ENCODE peak calls at places on chromosomes 7 and 10, in nine cellular contexts. One of them, this sample, is unnamed.
A peak's percentile ranks its signal among the peaks of the same experiment; 100 is the strongest.

GRCh38 chr10:101618871-101619270 is 30.8 kb downstream of the DPCD start:
- DNase-seq in lower lobe of right lung: no peak
- DNase-seq in MCF 10A: no peak
- DNase-seq in uterus: no peak
- DNase-seq in GM10248: no peak
- DNase-seq in GM06990: no peak
- DNase-seq in endodermal cell: no peak
- DNase-seq in mucosa of descending colon: no peak
- DNase-seq in heart left ventricle: no peak
- DNase-seq in this sample: no peak

GRCh38 chr7:114922151-114922651 is 307 bp downstream of the MDFIC start:
- DNase-seq in GM06990: peak; percentile 81
- DNase-seq in MCF 10A: peak; percentile 24
- DNase-seq in lower lobe of right lung: peak; percentile 59
- DNase-seq in heart left ventricle: peak; percentile 73
- DNase-seq in endodermal cell: peak; percentile 85
- DNase-seq in uterus: peak; percentile 63
- DNase-seq in GM10248: peak; percentile 69
- DNase-seq in mucosa of descending colon: peak; percentile 68
- DNase-seq in this sample: peak; percentile 29

GRCh38 chr7:76409537-76409936 is at the start of gene SSC4D:
- DNase-seq in lower lobe of right lung: no peak
- DNase-seq in GM06990: no peak
- DNase-seq in heart left ventricle: no peak
- DNase-seq in uterus: no peak
- DNase-seq in mucosa of descending colon: no peak
- DNase-seq in MCF 10A: no peak
- DNase-seq in endodermal cell: peak; percentile 95
- DNase-seq in GM10248: no peak
- DNase-seq in this sample: no peak

GRCh38 chr10:18185621-18186020 is 45.4 kb downstream of the CACNB2 start:
- DNase-seq in lower lobe of right lung: no peak
- DNase-seq in GM06990: no peak
- DNase-seq in uterus: no peak
- DNase-seq in MCF 10A: peak; percentile 70
- DNase-seq in heart left ventricle: no peak
- DNase-seq in mucosa of descending colon: no peak
- DNase-seq in GM10248: no peak
- DNase-seq in endodermal cell: no peak
- DNase-seq in this sample: no peak

GRCh38 chr7:135976312-135977019 is 693 bp downstream of the MTPN start:
- DNase-seq in lower lobe of right lung: no peak
- DNase-seq in endodermal cell: no peak
- DNase-seq in uterus: no peak
- DNase-seq in GM06990: peak; percentile 72
- DNase-seq in mucosa of descending colon: peak; percentile 45
- DNase-seq in GM10248: peak; percentile 21
- DNase-seq in MCF 10A: peak; percentile 45
- DNase-seq in heart left ventricle: no peak
- DNase-seq in this sample: no peak

GRCh38 chr7:107071129-107071528 is 26.6 kb downstream of the PRKAR2B start:
- DNase-seq in GM10248: no peak
- DNase-seq in GM06990: no peak
- DNase-seq in mucosa of descending colon: no peak
- DNase-seq in MCF 10A: no peak
- DNase-seq in lower lobe of right lung: no peak
- DNase-seq in uterus: no peak
- DNase-seq in heart left ventricle: no peak
- DNase-seq in endodermal cell: no peak
- DNase-seq in this sample: no peak

GRCh38 chr10:17980796-17981195 is 29.1 kb downstream of the SLC39A12 start:
- DNase-seq in MCF 10A: no peak
- DNase-seq in endodermal cell: no peak
- DNase-seq in mucosa of descending colon: no peak
- DNase-seq in uterus: no peak
- DNase-seq in GM10248: no peak
- DNase-seq in heart left ventricle: no peak
- DNase-seq in GM06990: no peak
- DNase-seq in lower lobe of right lung: no peak
- DNase-seq in this sample: no peak

GRCh38 chr7:44631458-44632115 is 25.2 kb downstream of the OGDH start:
- DNase-seq in GM10248: no peak
- DNase-seq in GM06990: no peak
- DNase-seq in heart left ventricle: no peak
- DNase-seq in lower lobe of right lung: no peak
- DNase-seq in endodermal cell: no peak
- DNase-seq in mucosa of descending colon: no peak
- DNase-seq in uterus: no peak
- DNase-seq in MCF 10A: no peak
- DNase-seq in this sample: no peak

GRCh38 chr7:107023522-107024149 is 20.9 kb upstream of the PRKAR2B start:
- DNase-seq in heart left ventricle: no peak
- DNase-seq in endodermal cell: no peak
- DNase-seq in MCF 10A: no peak
- DNase-seq in lower lobe of right lung: no peak
- DNase-seq in GM10248: no peak
- DNase-seq in mucosa of descending colon: no peak
- DNase-seq in uterus: no peak
- DNase-seq in GM06990: no peak
- DNase-seq in this sample: no peak

GRCh38 chr7:151427705-151428392 is 12.1 kb downstream of the CRYGN start:
- DNase-seq in mucosa of descending colon: no peak
- DNase-seq in heart left ventricle: no peak
- DNase-seq in uterus: peak; percentile 36
- DNase-seq in GM06990: no peak
- DNase-seq in lower lobe of right lung: no peak
- DNase-seq in endodermal cell: no peak
- DNase-seq in GM10248: no peak
- DNase-seq in MCF 10A: no peak
- DNase-seq in this sample: no peak

GRCh38 chr7:30149640-30150272 is 15.0 kb downstream of the MTURN start:
- DNase-seq in heart left ventricle: no peak
- DNase-seq in lower lobe of right lung: no peak
- DNase-seq in GM06990: no peak
- DNase-seq in uterus: no peak
- DNase-seq in mucosa of descending colon: no peak
- DNase-seq in MCF 10A: no peak
- DNase-seq in GM10248: no peak
- DNase-seq in endodermal cell: no peak
- DNase-seq in this sample: no peak

GRCh38 chr7:154990964-154991514 is 11.9 kb downstream of the PAXIP1 start:
- DNase-seq in lower lobe of right lung: no peak
- DNase-seq in uterus: no peak
- DNase-seq in heart left ventricle: no peak
- DNase-seq in mucosa of descending colon: no peak
- DNase-seq in MCF 10A: no peak
- DNase-seq in GM06990: no peak
- DNase-seq in GM10248: no peak
- DNase-seq in endodermal cell: no peak
- DNase-seq in this sample: no peak

GRCh38 chr7:3154881-3155494 is 111.3 kb upstream of the CARD11 start:
- DNase-seq in lower lobe of right lung: no peak
- DNase-seq in uterus: no peak
- DNase-seq in heart left ventricle: no peak
- DNase-seq in mucosa of descending colon: no peak
- DNase-seq in MCF 10A: peak; percentile 57
- DNase-seq in GM06990: no peak
- DNase-seq in GM10248: peak; percentile 68
- DNase-seq in endodermal cell: peak; percentile 78
- DNase-seq in this sample: no peak

GRCh38 chr7:54773472-54774399 is 14.7 kb upstream of the SEC61G start:
- DNase-seq in uterus: peak; percentile 81
- DNase-seq in GM10248: peak; percentile 64
- DNase-seq in lower lobe of right lung: peak; percentile 83
- DNase-seq in GM06990: peak; percentile 34
- DNase-seq in MCF 10A: peak; percentile 90
- DNase-seq in heart left ventricle: peak; percentile 77
- DNase-seq in mucosa of descending colon: peak; percentile 87
- DNase-seq in endodermal cell: peak; percentile 95
- DNase-seq in this sample: peak; percentile 82

GRCh38 chr10:18542832-18543231 is 108.6 kb downstream of the NSUN6 start:
- DNase-seq in endodermal cell: no peak
- DNase-seq in mucosa of descending colon: no peak
- DNase-seq in GM10248: peak; percentile 0
- DNase-seq in GM06990: no peak
- DNase-seq in lower lobe of right lung: no peak
- DNase-seq in uterus: no peak
- DNase-seq in MCF 10A: peak; percentile 4
- DNase-seq in heart left ventricle: no peak
- DNase-seq in this sample: no peak

GRCh38 chr10:133312769-133313145 is 4.0 kb downstream of the ZNF511 start:
- DNase-seq in GM10248: no peak
- DNase-seq in lower lobe of right lung: peak; percentile 26
- DNase-seq in endodermal cell: no peak
- DNase-seq in heart left ventricle: no peak
- DNase-seq in MCF 10A: no peak
- DNase-seq in GM06990: no peak
- DNase-seq in mucosa of descending colon: no peak
- DNase-seq in uterus: no peak
- DNase-seq in this sample: no peak

GRCh38 chr7:97842006-97842405 is 30.2 kb downstream of the ASNS start:
- DNase-seq in lower lobe of right lung: no peak
- DNase-seq in mucosa of descending colon: no peak
- DNase-seq in MCF 10A: no peak
- DNase-seq in endodermal cell: no peak
- DNase-seq in GM10248: no peak
- DNase-seq in heart left ventricle: no peak
- DNase-seq in GM06990: no peak
- DNase-seq in uterus: no peak
- DNase-seq in this sample: no peak

GRCh38 chr7:155942226-155942950 is 130.1 kb upstream of the SHH start:
- DNase-seq in heart left ventricle: no peak
- DNase-seq in GM06990: no peak
- DNase-seq in uterus: no peak
- DNase-seq in mucosa of descending colon: no peak
- DNase-seq in GM10248: no peak
- DNase-seq in MCF 10A: no peak
- DNase-seq in endodermal cell: peak; percentile 19
- DNase-seq in lower lobe of right lung: no peak
- DNase-seq in this sample: no peak

GRCh38 chr7:142459557-142459963 is 201.7 kb upstream of the PRSS58 start:
- DNase-seq in uterus: no peak
- DNase-seq in endodermal cell: peak; percentile 68
- DNase-seq in GM06990: no peak
- DNase-seq in heart left ventricle: no peak
- DNase-seq in lower lobe of right lung: no peak
- DNase-seq in GM10248: peak; percentile 52
- DNase-seq in mucosa of descending colon: no peak
- DNase-seq in MCF 10A: peak; percentile 82
- DNase-seq in this sample: no peak
- TF ChIP-seq CTCF in uterus: peak; percentile 13
- TF ChIP-seq CTCF in endodermal cell: peak; percentile 91
- TF ChIP-seq CTCF in GM06990: peak; percentile 73
- TF ChIP-seq CTCF in heart left ventricle: peak; percentile 64
- TF ChIP-seq CTCF in lower lobe of right lung: peak; percentile 68
- TF ChIP-seq CTCF in GM10248: peak; percentile 67
- TF ChIP-seq CTCF in mucosa of descending colon: peak; percentile 47
- TF ChIP-seq CTCF in MCF 10A: peak; percentile 65
- TF ChIP-seq CTCF in this sample: peak; percentile 66

DNA sequence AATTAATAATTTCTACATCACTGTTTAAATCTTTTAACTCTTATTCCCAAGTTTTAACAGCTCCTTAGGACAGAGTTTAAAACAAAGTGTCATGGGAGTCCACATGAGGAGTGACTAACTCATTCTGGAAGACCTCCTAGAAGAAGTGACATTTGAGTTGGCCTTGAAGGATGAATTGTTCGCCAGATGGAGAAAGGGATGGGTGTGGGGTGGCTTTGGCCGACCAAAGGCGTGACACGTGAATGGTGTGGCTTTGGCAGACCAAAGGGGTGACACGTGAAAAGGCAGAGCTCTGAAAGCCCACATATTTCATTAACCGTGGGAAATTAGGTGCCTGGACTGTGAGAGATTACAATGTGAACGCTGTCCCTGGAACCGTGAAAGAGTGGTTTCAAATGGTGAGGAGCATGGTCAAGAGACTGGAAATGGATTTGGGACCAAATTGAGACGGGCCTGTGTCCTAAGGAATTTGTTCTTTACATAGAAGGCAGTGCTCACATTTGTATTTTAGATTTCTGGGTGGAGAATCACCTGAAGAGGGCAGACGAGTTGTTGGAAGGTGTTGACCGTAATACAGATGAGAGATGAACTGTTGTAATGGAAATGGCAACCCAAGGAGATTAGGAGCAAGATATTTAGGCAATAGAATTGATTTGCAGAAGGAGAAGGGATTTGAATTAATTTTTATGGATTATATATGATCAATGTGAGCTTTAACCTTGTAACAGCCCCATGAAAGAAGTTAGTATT is 228.1 kb downstream of the BICC1 start:
- DNase-seq in lower lobe of right lung: no peak
- DNase-seq in GM06990: no peak
- DNase-seq in endodermal cell: no peak
- DNase-seq in heart left ventricle: no peak
- DNase-seq in mucosa of descending colon: no peak
- DNase-seq in GM10248: no peak
- DNase-seq in MCF 10A: no peak
- DNase-seq in uterus: no peak
- DNase-seq in this sample: no peak
- TF ChIP-seq CTCF in lower lobe of right lung: no peak
- TF ChIP-seq CTCF in GM06990: no peak
- TF ChIP-seq CTCF in endodermal cell: no peak
- TF ChIP-seq CTCF in heart left ventricle: no peak
- TF ChIP-seq CTCF in mucosa of descending colon: no peak
- TF ChIP-seq CTCF in GM10248: no peak
- TF ChIP-seq CTCF in MCF 10A: no peak
- TF ChIP-seq CTCF in uterus: no peak
- TF ChIP-seq CTCF in this sample: no peak

DNA sequence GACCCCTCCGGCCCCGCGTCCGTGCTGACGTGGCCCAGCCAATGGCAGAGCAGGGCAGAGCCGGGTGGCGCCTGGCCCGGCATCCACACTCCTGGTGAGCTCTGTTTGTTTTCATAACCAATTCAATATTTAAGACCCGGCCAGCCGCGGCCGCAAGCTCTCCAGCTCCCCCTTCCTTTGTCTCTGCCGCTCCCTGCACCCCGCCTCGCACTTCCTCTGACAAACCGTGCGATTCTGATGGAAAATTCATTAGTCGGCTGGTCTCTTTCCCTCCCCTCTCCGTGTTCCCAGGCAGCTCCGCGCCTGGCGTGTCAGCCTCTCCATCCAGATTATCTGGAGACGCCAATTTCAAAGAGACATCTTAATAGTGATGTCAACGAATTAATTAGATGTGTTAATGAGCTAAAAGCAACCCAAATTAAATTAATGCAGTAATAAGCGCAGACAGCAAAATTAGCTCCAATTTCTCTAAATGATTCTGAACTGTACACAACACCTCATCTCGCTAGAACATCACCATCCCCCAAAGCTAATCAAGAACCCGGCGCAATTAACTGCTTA is 55.3 kb downstream of the MICALL2 start:
- DNase-seq in GM06990: no peak
- DNase-seq in endodermal cell: no peak
- DNase-seq in MCF 10A: no peak
- DNase-seq in lower lobe of right lung: no peak
- DNase-seq in uterus: no peak
- DNase-seq in heart left ventricle: no peak
- DNase-seq in GM10248: no peak
- DNase-seq in mucosa of descending colon: no peak
- DNase-seq in this sample: no peak
- TF ChIP-seq CTCF in GM06990: no peak
- TF ChIP-seq CTCF in endodermal cell: no peak
- TF ChIP-seq CTCF in MCF 10A: no peak
- TF ChIP-seq CTCF in lower lobe of right lung: no peak
- TF ChIP-seq CTCF in uterus: no peak
- TF ChIP-seq CTCF in heart left ventricle: no peak
- TF ChIP-seq CTCF in GM10248: no peak
- TF ChIP-seq CTCF in mucosa of descending colon: no peak
- TF ChIP-seq CTCF in this sample: no peak

GRCh38 chr10:113854757-113855626 is 531 bp downstream of the NHLRC2 start:
- DNase-seq in heart left ventricle: peak; percentile 67
- DNase-seq in endodermal cell: peak; percentile 83
- DNase-seq in uterus: peak; percentile 44
- DNase-seq in GM06990: peak; percentile 81
- DNase-seq in mucosa of descending colon: peak; percentile 69
- DNase-seq in GM10248: peak; percentile 65
- DNase-seq in lower lobe of right lung: peak; percentile 65
- DNase-seq in MCF 10A: peak; percentile 41
- DNase-seq in this sample: peak; percentile 44
- TF ChIP-seq CTCF in heart left ventricle: no peak
- TF ChIP-seq CTCF in endodermal cell: peak; percentile 33
- TF ChIP-seq CTCF in uterus: no peak
- TF ChIP-seq CTCF in GM06990: no peak
- TF ChIP-seq CTCF in mucosa of descending colon: no peak
- TF ChIP-seq CTCF in GM10248: no peak
- TF ChIP-seq CTCF in lower lobe of right lung: no peak
- TF ChIP-seq CTCF in MCF 10A: no peak
- TF ChIP-seq CTCF in this sample: no peak